ENCODE peak calls at places on chromosome X, in four cellular contexts. V is adrenal gland, O is fibroblast of lung, T is GM10248. E is an unnamed sample.

GRCh38 chrX:111244238-111244750 is 26.0 kb downstream of the CAPN6 start:
- DNase-seq in T (peak), V (no peak), O (peak), E (no peak)

GRCh38 chrX:23883737-23884354 is 23.9 kb downstream of the APOO start:
- DNase-seq in O (peak), T (no peak), V (peak), E (no peak)

GRCh38 chrX:39639871-39640270 is 457.9 kb downstream of the BCOR start:
- DNase-seq in T (no peak), V (no peak), O (no peak), E (no peak)

GRCh38 chrX:153411255-153411987 is at the start of gene ZFP92:
- DNase-seq in O (no peak), V (peak), T (peak), E (no peak)

GRCh38 chrX:66408507-66408906 is 230.4 kb downstream of the EDA2R start:
- DNase-seq in O (no peak), T (peak), V (no peak), E (no peak)

GRCh38 chrX:16836371-16836770 is 33.8 kb downstream of the RBBP7 start:
- DNase-seq in T (no peak), V (peak), O (peak), E (no peak)

GRCh38 chrX:103656623-103657022 is 27.8 kb downstream of the TCEAL1 start:
- DNase-seq in V (peak), T (no peak), O (peak), E (no peak)

GRCh38 chrX:153763298-153763932 is 634 bp upstream of the PLXNB3 start:
- DNase-seq in O (no peak), T (no peak), V (no peak), E (no peak)

GRCh38 chrX:119692241-119693031 is 532 bp downstream of the SEPTIN6 start:
- DNase-seq in V (peak), O (peak), T (peak), E (no peak)

GRCh38 chrX:119686087-119686639 is 6.8 kb downstream of the SEPTIN6 start:
- DNase-seq in O (no peak), V (no peak), T (no peak), E (no peak)

GRCh38 chrX:150157291-150157690 is 205.8 kb upstream of the MAMLD1 start:
- DNase-seq in T (no peak), V (no peak), O (no peak), E (no peak)

GRCh38 chrX:103774070-103774642 is 2.5 kb upstream of the PLP1 start:
- DNase-seq in O (peak), T (no peak), V (peak), E (no peak)

GRCh38 chrX:31546130-31546529 is 474.3 kb upstream of the FTHL17 start:
- DNase-seq in O (peak), V (peak), T (no peak), E (no peak)

GRCh38 chrX:13816899-13817298 is at the start of gene GPM6B:
- DNase-seq in O (no peak), V (no peak), T (no peak), E (no peak)

GRCh38 chrX:17475820-17476219 is 100.8 kb downstream of the NHS start:
- DNase-seq in V (peak), T (no peak), O (peak), E (no peak)

GRCh38 chrX:261167-261857 is 19.9 kb upstream of the PLCXD1 start:
- DNase-seq in V (peak), T (no peak), O (peak), E (no peak)

GRCh38 chrX:10110984-10111363 is 45.8 kb upstream of the CLCN4 start:
- DNase-seq in O (no peak), V (peak), T (peak), E (no peak)

GRCh38 chrX:140664939-140665338 is 44.6 kb upstream of the LINC00632 start:
- DNase-seq in T (peak), V (no peak), O (peak), E (no peak)

GRCh38 chrX:139642241-139642927 is 65.6 kb downstream of the MCF2 start:
- DNase-seq in T (no peak), O (peak), V (no peak), E (no peak)

GRCh38 chrX:22652596-22652995 is 347.2 kb upstream of the DDX53 start:
- DNase-seq in O (peak), V (peak), T (no peak), E (no peak)

GRCh38 chrX:2879670-2880069 is 49.5 kb downstream of the ARSD start:
- DNase-seq in T (no peak), O (no peak), V (no peak), E (no peak)

GRCh38 chrX:267771-268261 is 13.4 kb upstream of the PLCXD1 start:
- DNase-seq in T (no peak), O (no peak), V (no peak), E (no peak)

GRCh38 chrX:148600581-148600980 is 100.2 kb downstream of the AFF2 start:
- DNase-seq in V (no peak), T (no peak), O (no peak), E (no peak)

GRCh38 chrX:31265383-31265782 is 193.5 kb upstream of the FTHL17 start:
- DNase-seq in T (no peak), O (no peak), V (no peak), E (no peak)

GRCh38 chrX:102018208-102018607 is 86.4 kb upstream of the ZMAT1 start:
- DNase-seq in V (no peak), O (no peak), T (no peak), E (no peak)

GRCh38 chrX:32137525-32137924 is 1065.7 kb upstream of the FTHL17 start:
- DNase-seq in O (no peak), V (peak), T (no peak), E (no peak)

GRCh38 chrX:45850197-45850774 is 649.6 kb upstream of the DIPK2B start:
- DNase-seq in T (peak), V (no peak), O (peak), E (no peak)

GRCh38 chrX:101595739-101596419 is 21.9 kb downstream of the ARMCX6 start:
- DNase-seq in V (peak), T (peak), O (peak), E (no peak)

GRCh38 chrX:41718481-41719245 is 5.3 kb upstream of the GPR82 start:
- DNase-seq in V (no peak), T (no peak), O (peak), E (no peak)